ENCODE peak calls at places on chromosomes 13 and 19, in eight cellular contexts. I, K, W, M, Z, L, F and B are unnamed samples.

GRCh38 chr13:112756967-112757758 is 67.3 kb downstream of the ATP11A start:
- DNase-seq in K (peak), L (no peak), I (no peak), Z (no peak), M (no peak), F (no peak), W (no peak), B (no peak)

GRCh38 chr13:46551410-46552301 is 1.3 kb upstream of the LRCH1 start:
- DNase-seq in Z (peak), W (peak), F (peak), L (peak), I (peak), M (no peak), K (peak), B (peak)

GRCh38 chr13:23570099-23570926 is at the start of gene TNFRSF19:
- DNase-seq in W (no peak), F (no peak), L (peak), K (peak), I (no peak), M (peak), Z (no peak), B (no peak)

GRCh38 chr13:110771194-110771593 is 57.7 kb downstream of the ING1 start:
- DNase-seq in K (peak), W (peak), I (no peak), Z (no peak), M (no peak), L (no peak), F (no peak), B (no peak)

GRCh38 chr13:108859202-108860012 is 230.0 kb downstream of the MYO16 start:
- DNase-seq in M (peak), L (peak), I (no peak), K (peak), W (no peak), Z (peak), F (no peak), B (no peak)

GRCh38 chr19:18612051-18612771 is 459 bp upstream of the TMEM59L start:
- DNase-seq in L (no peak), Z (no peak), M (no peak), K (no peak), F (no peak), I (no peak), W (no peak), B (no peak)

GRCh38 chr13:51786425-51787010 is 17.4 kb downstream of the DHRS12 start:
- DNase-seq in M (no peak), I (no peak), L (no peak), K (no peak), F (no peak), W (no peak), Z (no peak), B (no peak)

GRCh38 chr19:50657672-50658437 is 8.6 kb downstream of the C19orf81 start:
- DNase-seq in I (peak), L (peak), F (peak), M (peak), Z (peak), K (peak), W (peak), B (no peak)

GRCh38 chr13:28601581-28601980 is 57.3 kb upstream of the POMP start:
- DNase-seq in L (no peak), W (no peak), F (no peak), Z (no peak), M (no peak), K (no peak), I (no peak), B (no peak)

GRCh38 chr19:45824041-45824471 is 8.9 kb upstream of the RSPH6A start:
- DNase-seq in M (no peak), K (peak), I (no peak), L (no peak), W (no peak), Z (peak), F (peak), B (no peak)

GRCh38 chr13:98658131-98658530 is 81.2 kb upstream of the STK24 start:
- DNase-seq in M (no peak), W (peak), F (no peak), K (peak), I (no peak), Z (peak), L (no peak), B (no peak)

GRCh38 chr19:19010551-19010950 is 22.8 kb downstream of the SUGP2 start:
- DNase-seq in Z (no peak), K (no peak), L (no peak), W (no peak), I (no peak), F (no peak), M (no peak), B (no peak)

GRCh38 chr13:49499889-49500660 is 4.3 kb downstream of the PHF11 start:
- DNase-seq in F (no peak), M (peak), W (no peak), I (no peak), L (no peak), K (peak), Z (no peak), B (no peak)

GRCh38 chr19:3135961-3136683 is at the start of gene GNA15:
- DNase-seq in I (no peak), M (no peak), Z (no peak), W (peak), F (peak), L (no peak), K (no peak), B (no peak)

GRCh38 chr19:35059006-35059798 is 17.7 kb downstream of the HPN start:
- DNase-seq in F (no peak), I (no peak), W (no peak), Z (no peak), M (no peak), L (no peak), K (no peak), B (no peak)

GRCh38 chr13:30577381-30577780 is 40.3 kb upstream of the USPL1 start:
- DNase-seq in L (peak), I (no peak), Z (no peak), K (peak), W (no peak), F (peak), M (peak), B (no peak)

GRCh38 chr13:99970761-99971575 is 599 bp downstream of the ZIC5 start:
- DNase-seq in Z (no peak), K (no peak), F (no peak), I (no peak), L (no peak), M (no peak), W (no peak), B (peak)

GRCh38 chr19:10929402-10929794 is 787 bp downstream of the TIMM29 start:
- DNase-seq in Z (no peak), L (no peak), I (no peak), M (no peak), W (no peak), F (no peak), K (no peak), B (no peak)

GRCh38 chr13:37869756-37870488 is at the start of gene TRPC4:
- DNase-seq in M (no peak), I (peak), L (peak), Z (peak), K (peak), F (no peak), W (peak), B (peak)

GRCh38 chr19:7912697-7913564 is 1.7 kb upstream of the TGFBR3L start:
- DNase-seq in I (no peak), K (no peak), W (no peak), L (no peak), F (no peak), Z (no peak), M (no peak), B (no peak)

DNA sequence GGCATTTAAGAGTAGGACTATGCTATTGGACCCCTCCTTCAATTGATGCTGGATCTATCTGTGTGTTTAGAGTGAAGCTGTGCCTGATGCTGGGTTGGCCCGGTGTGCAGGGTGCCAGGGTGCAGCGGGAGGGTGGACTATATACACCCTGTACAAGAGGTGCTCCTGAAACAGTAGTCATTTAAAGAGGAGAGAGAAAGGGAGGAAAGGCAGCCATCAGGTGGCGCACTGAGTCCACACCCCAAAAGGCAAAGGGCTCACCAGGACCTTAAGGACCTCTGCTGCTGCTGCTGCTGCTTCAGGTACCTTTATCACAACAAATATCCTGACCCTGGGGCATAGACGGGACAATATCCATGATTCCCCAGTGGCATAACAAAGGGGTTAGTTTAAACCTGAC is 39.4 kb downstream of the ZNF136 start:
- DNase-seq in L (no peak), I (no peak), M (no peak), F (no peak), Z (peak), W (no peak), K (no peak), B (no peak)
- TF ChIP-seq CTCF in L (no peak), I (peak), M (no peak), F (peak), Z (no peak), W (no peak), K (no peak), B (no peak)

DNA sequence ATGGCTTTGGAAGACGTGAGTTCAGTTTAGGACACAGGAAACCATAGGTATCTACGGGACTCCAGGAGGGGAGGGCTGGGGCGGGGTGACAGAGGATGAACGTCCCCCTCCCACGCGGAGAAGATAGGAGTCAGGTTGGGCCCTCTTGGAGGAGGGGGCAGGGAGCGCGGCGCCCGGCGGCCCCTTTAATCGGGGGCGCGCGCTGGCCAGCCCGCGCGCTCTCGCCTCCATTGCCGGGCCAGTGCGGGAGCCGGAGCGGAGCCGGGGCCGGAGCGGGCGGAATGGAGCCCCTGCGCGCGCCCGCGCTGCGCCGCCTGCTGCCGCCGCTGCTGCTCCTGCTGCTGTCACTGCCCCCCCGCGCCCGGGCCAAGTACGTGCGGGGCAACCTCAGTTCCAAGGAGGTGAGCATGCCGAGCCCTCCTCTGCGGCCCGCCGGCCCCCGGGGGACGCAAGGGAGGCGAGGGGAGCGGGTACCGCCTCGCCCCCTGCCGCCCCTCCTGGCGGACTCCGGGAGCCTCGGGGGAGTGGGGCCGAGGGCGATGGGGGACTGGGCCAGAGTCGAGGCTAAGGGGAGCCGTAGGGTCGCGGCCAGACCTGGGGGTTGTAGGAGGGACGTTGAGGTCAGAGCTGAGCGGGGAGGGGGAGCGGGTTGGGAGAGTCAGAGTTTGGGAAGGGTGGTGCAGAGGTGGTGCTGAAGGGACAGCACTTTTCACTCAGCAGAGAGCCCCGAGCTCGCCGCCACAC is at the start of gene TMEM145:
- DNase-seq in Z (peak), K (peak), F (no peak), M (no peak), L (no peak), W (peak), I (no peak), B (no peak)
- TF ChIP-seq CTCF in Z (no peak), K (no peak), F (peak), M (no peak), L (no peak), W (no peak), I (no peak), B (no peak)

GRCh38 chr13:114314074-114314912 is at the start of gene CHAMP1:
- DNase-seq in L (peak), I (peak), W (peak), M (peak), Z (peak), K (peak), F (peak), B (peak)
- TF ChIP-seq CTCF in L (no peak), I (no peak), W (no peak), M (no peak), Z (no peak), K (no peak), F (no peak), B (peak)

DNA sequence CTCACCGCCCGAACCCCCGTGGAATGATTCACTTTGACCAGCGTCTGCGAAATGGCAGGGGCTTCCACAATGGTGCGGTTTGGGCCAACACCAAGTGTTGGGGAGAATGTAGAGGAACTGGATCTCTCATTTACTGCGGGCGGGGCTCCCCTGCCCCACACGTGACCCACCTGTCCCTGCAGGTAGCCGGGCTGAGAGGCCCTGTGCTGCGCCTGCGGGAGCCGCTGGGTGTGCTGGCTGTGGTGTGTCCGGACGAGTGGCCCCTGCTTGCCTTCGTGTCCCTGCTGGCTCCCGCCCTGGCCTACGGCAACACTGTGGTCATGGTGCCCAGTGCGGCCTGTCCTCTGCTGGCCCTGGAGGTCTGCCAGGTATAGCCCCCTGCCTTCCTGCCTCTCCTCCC is 5.8 kb upstream of the FLT3LG start:
- DNase-seq in L (no peak), M (no peak), F (peak), I (no peak), Z (no peak), W (no peak), K (no peak), B (no peak)
- TF ChIP-seq CTCF in L (no peak), M (no peak), F (no peak), I (no peak), Z (no peak), W (no peak), K (no peak), B (no peak)

DNA sequence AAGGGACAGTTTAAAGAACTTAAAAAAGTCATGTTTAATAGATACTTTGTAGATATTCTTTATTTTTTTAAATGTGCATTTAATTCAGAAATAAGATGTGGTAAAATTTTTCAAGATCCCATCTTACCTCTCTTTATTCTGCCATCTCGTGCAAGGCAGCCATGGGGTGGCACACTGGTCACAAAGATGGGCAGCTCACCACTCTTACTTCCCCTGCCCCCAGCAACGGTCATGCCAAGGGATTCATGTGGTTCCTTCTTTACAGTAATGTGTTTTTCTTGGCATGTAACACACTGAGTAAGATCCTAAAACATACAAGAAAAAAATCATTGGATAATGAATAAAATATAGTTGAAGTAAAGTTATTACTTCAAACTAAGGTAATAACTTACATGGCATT is 64.2 kb downstream of the LNX2 start:
- DNase-seq in I (no peak), Z (no peak), K (peak), L (no peak), M (no peak), W (peak), F (no peak), B (peak)
- TF ChIP-seq CTCF in I (no peak), Z (no peak), K (peak), L (no peak), M (no peak), W (no peak), F (peak), B (peak)

GRCh38 chr19:31054430-31054829 is 294.8 kb downstream of the TSHZ3 start:
- DNase-seq in W (no peak), L (peak), Z (peak), M (no peak), K (peak), F (no peak), I (no peak), B (peak)
- TF ChIP-seq CTCF in W (no peak), L (peak), Z (no peak), M (peak), K (peak), F (peak), I (peak), B (peak)

GRCh38 chr13:66624302-66624701 is 605.8 kb downstream of the PCDH9 start:
- DNase-seq in W (no peak), I (no peak), F (no peak), K (no peak), M (no peak), Z (no peak), L (no peak), B (no peak)
- TF ChIP-seq CTCF in W (no peak), I (no peak), F (no peak), K (no peak), M (no peak), Z (no peak), L (no peak), B (no peak)

GRCh38 chr19:1258707-1259205 is 10.4 kb downstream of the MIDN start:
- DNase-seq in I (no peak), Z (no peak), F (no peak), K (no peak), W (no peak), M (no peak), L (no peak), B (no peak)
- TF ChIP-seq CTCF in I (no peak), Z (no peak), F (no peak), K (no peak), W (no peak), M (no peak), L (no peak), B (no peak)